ENCODE peak calls at places on chromosome 10, in ten cellular contexts. V is hypothalamus; X is DMS 273 treated with DMSO at 0.1 percent for 48 hours; S is NCI-H2081; B is progenitor cell of endocrine pancreas; M is left colon; H is amygdala; D is nucleus accumbens; A is T47D; L is activated effector memory CD4-positive, alpha-beta T cell treated with anti-CD3 and anti-CD28 coated beads, Interleukin-2, amount 50 U/mL, for 16 hours. N is an unnamed sample.

GRCh38 chr10:18601321-18601720 is 50.1 kb downstream of the NSUN6 start:
- DNase-seq in S (no peak), M (no peak), A (peak; percentile 7), D (no peak), B (no peak), L (no peak), H (no peak), V (no peak), X (no peak), N (no peak)

GRCh38 chr10:6699336-6699735 is 119.3 kb upstream of the PRKCQ start:
- DNase-seq in S (no peak), X (no peak), H (no peak), D (no peak), V (no peak), M (no peak), A (no peak), L (no peak), B (no peak), N (no peak)

GRCh38 chr10:51666476-51666875 is 32.9 kb downstream of the CSTF2T start:
- DNase-seq in X (no peak), D (no peak), B (no peak), A (no peak), M (no peak), H (no peak), V (no peak), L (no peak), S (no peak), N (no peak)

GRCh38 chr10:99964791-99965190 is 45.0 kb downstream of the DNMBP start:
- DNase-seq in V (no peak), X (no peak), D (no peak), B (no peak), L (no peak), M (no peak), A (peak; percentile 43), H (no peak), S (no peak), N (no peak)

GRCh38 chr10:97517096-97517750 is 18.5 kb downstream of the UBTD1 start:
- DNase-seq in A (no peak), V (no peak), H (no peak), M (no peak), D (no peak), X (no peak), L (no peak), S (no peak), B (no peak), N (no peak)

GRCh38 chr10:96720422-96721206 is at the start of gene PIK3AP1:
- DNase-seq in D (no peak), V (no peak), B (peak; percentile 44), L (peak; percentile 76), M (peak; percentile 64), H (no peak), X (peak; percentile 39), A (no peak), S (peak; percentile 68), N (no peak)

GRCh38 chr10:48194830-48195229 is 79.7 kb downstream of the FRMPD2 start:
- DNase-seq in D (no peak), L (no peak), S (no peak), X (no peak), M (peak; percentile 55), V (no peak), H (no peak), A (no peak), B (no peak), N (no peak)

GRCh38 chr10:74418285-74418872 is 267.4 kb downstream of the ADK start:
- DNase-seq in V (no peak), H (no peak), S (peak; percentile 96), D (no peak), X (peak; percentile 95), B (no peak), A (peak; percentile 57), M (no peak), L (no peak), N (no peak)

GRCh38 chr10:123884907-123885381 is 6.7 kb downstream of the CPXM2 start:
- DNase-seq in X (no peak), H (no peak), M (peak; percentile 13), D (no peak), A (no peak), S (no peak), L (peak; percentile 50), V (no peak), B (no peak), N (no peak)

GRCh38 chr10:76209135-76209534 is 777.7 kb downstream of the LRMDA start:
- DNase-seq in A (no peak), D (no peak), X (no peak), V (no peak), M (no peak), B (no peak), L (no peak), H (no peak), S (no peak), N (no peak)

GRCh38 chr10:67306588-67307205 is 380.9 kb downstream of the LRRTM3 start:
- DNase-seq in S (no peak), A (peak; percentile 66), V (no peak), D (no peak), L (no peak), H (no peak), M (no peak), X (no peak), B (no peak), N (peak; percentile 12)

GRCh38 chr10:125259651-125260050 is 99.3 kb upstream of the CTBP2 start:
- DNase-seq in S (no peak), A (no peak), M (no peak), B (no peak), L (no peak), X (no peak), H (no peak), D (no peak), V (no peak), N (no peak)

GRCh38 chr10:91880310-91880709 is 29.0 kb downstream of the FGFBP3 start:
- DNase-seq in D (no peak), X (no peak), S (no peak), A (peak; percentile 98), H (no peak), L (no peak), V (no peak), M (no peak), B (no peak), N (no peak)

GRCh38 chr10:110872145-110872983 is 636 bp downstream of the PDCD4 start:
- DNase-seq in M (peak; percentile 71), A (peak; percentile 94), B (peak; percentile 62), H (peak; percentile 55), S (peak; percentile 51), L (peak; percentile 90), V (no peak), D (no peak), X (peak; percentile 80), N (no peak)

GRCh38 chr10:71064413-71065118 is 147.8 kb upstream of the UNC5B start:
- DNase-seq in D (no peak), X (no peak), V (no peak), M (no peak), A (no peak), L (no peak), S (no peak), B (no peak), H (no peak), N (no peak)

GRCh38 chr10:44843484-44843883 is 67.7 kb upstream of the TMEM72 start:
- DNase-seq in H (no peak), X (no peak), V (no peak), S (no peak), L (no peak), M (no peak), A (no peak), D (no peak), B (no peak), N (no peak)

GRCh38 chr10:110447886-110448285 is 49.8 kb upstream of the DUSP5 start:
- DNase-seq in L (peak; percentile 16), H (no peak), B (no peak), V (no peak), M (no peak), A (no peak), X (peak; percentile 2), S (no peak), D (no peak), N (no peak)

GRCh38 chr10:92972066-92972870 is 88.3 kb upstream of the CYP26C1 start:
- DNase-seq in D (no peak), M (peak; percentile 35), L (no peak), V (no peak), X (no peak), H (no peak), S (no peak), B (no peak), A (no peak), N (peak; percentile 12)

GRCh38 chr10:60524541-60524940 is 134.9 kb upstream of the ANK3 start:
- DNase-seq in X (no peak), D (no peak), V (no peak), L (peak; percentile 64), M (no peak), H (no peak), B (no peak), S (no peak), A (no peak), N (no peak)

GRCh38 chr10:19921300-19922140 is 105.3 kb downstream of the PLXDC2 start:
- DNase-seq in B (no peak), S (no peak), L (no peak), D (no peak), V (no peak), X (no peak), A (no peak), H (no peak), M (no peak), N (no peak)

GRCh38 chr10:114708717-114709352 is 50.8 kb upstream of the ABLIM1 start:
- DNase-seq in V (no peak), B (no peak), S (no peak), X (no peak), H (no peak), A (no peak), D (no peak), M (no peak), L (no peak), N (peak; percentile 82)

GRCh38 chr10:132457328-132458070 is 60.5 kb downstream of the PWWP2B start:
- DNase-seq in H (no peak), A (peak; percentile 57), D (no peak), V (no peak), S (no peak), B (no peak), L (no peak), M (peak; percentile 40), X (no peak), N (no peak)

GRCh38 chr10:93199221-93199681 is 125.6 kb downstream of the CYP26A1 start:
- DNase-seq in M (peak; percentile 74), S (no peak), H (no peak), D (no peak), V (no peak), X (no peak), A (peak; percentile 62), B (no peak), L (no peak), N (peak; percentile 13)

GRCh38 chr10:34581871-34582532 is 233.1 kb downstream of the PARD3 start:
- DNase-seq in L (no peak), M (no peak), B (no peak), X (no peak), A (no peak), S (no peak), D (no peak), V (no peak), H (no peak), N (no peak)

GRCh38 chr10:12606461-12606860 is 257.1 kb downstream of the CAMK1D start:
- DNase-seq in S (peak; percentile 79), X (no peak), D (no peak), A (no peak), V (no peak), B (no peak), L (no peak), M (peak; percentile 76), H (no peak), N (no peak)

GRCh38 chr10:32413513-32413912 is 32.4 kb upstream of the CCDC7 start:
- DNase-seq in S (no peak), D (no peak), B (no peak), H (no peak), X (no peak), L (peak; percentile 79), V (no peak), A (no peak), M (no peak), N (no peak)

GRCh38 chr10:10755490-10755889 is 262.2 kb upstream of the CELF2 start:
- DNase-seq in D (no peak), L (no peak), M (no peak), B (no peak), H (no peak), A (no peak), V (no peak), X (no peak), S (no peak), N (no peak)